ENCODE peak calls at places on chromosomes 13 and 19, in six cellular contexts. R, J, U, L, P and M are unnamed samples.
A peak's percentile ranks its signal among the peaks of the same experiment; 100 is the strongest.

GRCh38 chr13:99124695-99125334 is 75.8 kb upstream of the UBAC2 start:
- DNase-seq in R (peak; percentile 50), J (peak; percentile 9), U (no peak), L (no peak), P (peak; percentile 67), M (no peak)

GRCh38 chr19:46753420-46754155 is 7.3 kb upstream of the STRN4 start:
- DNase-seq in R (peak; percentile 38), J (no peak), U (peak; percentile 85), L (no peak), P (peak; percentile 51), M (no peak)

GRCh38 chr19:33071887-33072286 is 7.2 kb upstream of the RHPN2 start:
- DNase-seq in R (no peak), J (no peak), U (no peak), L (no peak), P (peak; percentile 58), M (no peak)

GRCh38 chr13:100097821-100098220 is 8.9 kb downstream of the PCCA start:
- DNase-seq in R (no peak), J (no peak), U (no peak), L (no peak), P (no peak), M (no peak)

GRCh38 chr19:47005873-47006272 is 13.8 kb upstream of the NPAS1 start:
- DNase-seq in R (no peak), J (no peak), U (no peak), L (no peak), P (peak; percentile 26), M (no peak)

GRCh38 chr13:106163426-106163825 is 372.0 kb downstream of the EFNB2 start:
- DNase-seq in R (no peak), J (no peak), U (no peak), L (no peak), P (peak; percentile 68), M (no peak)

GRCh38 chr13:51739403-51740112 is 64.4 kb downstream of the DHRS12 start:
- DNase-seq in R (no peak), J (no peak), U (no peak), L (no peak), P (no peak), M (no peak)

GRCh38 chr13:73722120-73722519 is 412.1 kb downstream of the KLF12 start:
- DNase-seq in R (no peak), J (no peak), U (no peak), L (no peak), P (peak; percentile 82), M (peak; percentile 30)

GRCh38 chr13:31111136-31111535 is 50.6 kb downstream of the HSPH1 start:
- DNase-seq in R (no peak), J (no peak), U (no peak), L (no peak), P (no peak), M (no peak)

GRCh38 chr19:48509467-48510194 is 2.0 kb downstream of the LMTK3 start:
- DNase-seq in R (no peak), J (no peak), U (no peak), L (no peak), P (no peak), M (no peak)

GRCh38 chr19:1768248-1768647 is 14.9 kb downstream of the ONECUT3 start:
- DNase-seq in R (no peak), J (no peak), U (peak; percentile 27), L (no peak), P (no peak), M (no peak)

GRCh38 chr13:110949628-110950027 is 34.8 kb upstream of the ANKRD10 start:
- DNase-seq in R (no peak), J (no peak), U (no peak), L (no peak), P (no peak), M (no peak)

GRCh38 chr19:49805822-49806612 is 7.1 kb downstream of the FUZ start:
- DNase-seq in R (no peak), J (no peak), U (no peak), L (no peak), P (no peak), M (no peak)

GRCh38 chr19:49808762-49809154 is 4.3 kb downstream of the FUZ start:
- DNase-seq in R (peak; percentile 76), J (no peak), U (peak; percentile 95), L (no peak), P (peak; percentile 79), M (peak; percentile 26)

GRCh38 chr19:49807174-49807830 is 5.8 kb downstream of the FUZ start:
- DNase-seq in R (no peak), J (no peak), U (no peak), L (no peak), P (no peak), M (no peak)

GRCh38 chr19:49807888-49808675 is 5.0 kb downstream of the FUZ start:
- DNase-seq in R (no peak), J (no peak), U (no peak), L (no peak), P (no peak), M (no peak)

GRCh38 chr19:49806613-49806946 is 6.5 kb downstream of the FUZ start:
- DNase-seq in R (no peak), J (no peak), U (no peak), L (no peak), P (no peak), M (no peak)
- H3K4me3 ChIP-seq in R (no peak overlapping the region), J (no peak overlapping the region), U (no peak overlapping the region), L (no peak overlapping the region), P (no peak overlapping the region), M (no peak overlapping the region)

GRCh38 chr19:5995606-5996005 is 17.7 kb upstream of the RANBP3 start:
- DNase-seq in R (no peak), J (no peak), U (no peak), L (no peak), P (no peak), M (no peak)

GRCh38 chr19:5999693-6000092 is 21.8 kb upstream of the RANBP3 start:
- DNase-seq in R (no peak), J (no peak), U (no peak), L (no peak), P (no peak), M (no peak)

GRCh38 chr19:5996598-5997320 is 18.8 kb upstream of the RANBP3 start:
- DNase-seq in R (no peak), J (no peak), U (no peak), L (no peak), P (no peak), M (no peak)

GRCh38 chr19:5996102-5996501 is 18.2 kb upstream of the RANBP3 start:
- DNase-seq in R (no peak), J (no peak), U (no peak), L (no peak), P (no peak), M (no peak)

DNA sequence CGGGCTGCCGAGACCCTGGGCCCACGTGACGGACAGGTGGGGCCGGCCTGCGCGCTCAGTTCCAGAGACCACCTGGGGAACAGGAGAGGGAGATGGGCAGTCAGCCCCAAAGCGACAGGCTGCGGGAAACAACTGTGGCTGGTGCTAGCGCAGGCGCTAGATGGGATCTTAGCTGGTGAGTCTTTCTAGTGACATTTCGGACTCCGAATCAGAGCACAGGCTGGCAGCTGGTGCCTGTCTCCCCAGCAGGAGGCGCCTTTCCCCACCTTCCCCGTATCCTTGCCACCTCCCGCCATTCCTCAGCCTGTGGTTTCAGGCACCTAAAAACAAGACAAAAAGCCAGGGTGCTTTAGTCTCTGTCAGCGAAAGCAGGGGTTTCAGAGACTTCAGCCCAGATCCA is 19.4 kb upstream of the RANBP3 start:
- DNase-seq in R (no peak), J (no peak), U (no peak), L (no peak), P (no peak), M (no peak)
- TF ChIP-seq CTCF in R (no peak), J (no peak), U (no peak), L (no peak), P (peak; percentile 45), M (peak; percentile 24)

GRCh38 chr19:10587022-10587838 is at the start of gene AP1M2:
- DNase-seq in R (no peak), J (no peak), U (peak; percentile 77), L (no peak), P (peak; percentile 37), M (no peak)

GRCh38 chr19:10580979-10581631 is 6.0 kb downstream of the AP1M2 start:
- DNase-seq in R (peak; percentile 59), J (peak; percentile 44), U (peak; percentile 97), L (no peak), P (peak; percentile 98), M (peak; percentile 85)

GRCh38 chr19:10583021-10583776 is 3.9 kb downstream of the AP1M2 start:
- DNase-seq in R (no peak), J (no peak), U (no peak), L (no peak), P (no peak), M (no peak)

GRCh38 chr19:10587839-10588150 is 683 bp upstream of the AP1M2 start:
- DNase-seq in R (no peak), J (no peak), U (no peak), L (no peak), P (no peak), M (no peak)

DNA sequence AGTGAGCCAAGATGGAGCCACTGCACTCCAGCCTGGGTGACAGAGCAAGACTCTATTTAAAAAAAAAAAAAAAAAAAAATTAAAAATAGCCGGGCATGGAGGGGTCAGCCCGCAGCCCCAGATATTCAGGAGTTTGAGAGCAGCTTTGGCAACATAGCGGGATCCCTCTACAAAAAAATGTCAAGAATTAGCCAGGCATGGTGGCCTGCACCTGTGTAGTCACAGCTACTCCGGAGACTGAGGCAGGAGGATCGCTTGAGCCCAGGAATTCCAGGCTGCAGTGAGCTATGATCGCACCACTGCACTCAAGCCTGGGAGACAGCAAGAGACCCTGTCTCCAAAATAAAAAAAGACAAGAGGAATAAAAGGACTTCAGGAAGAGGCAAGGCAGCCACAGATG is 716 bp downstream of the AP1M2 start:
- DNase-seq in R (no peak), J (no peak), U (no peak), L (no peak), P (no peak), M (no peak)
- H3K4me3 ChIP-seq in R (no peak overlapping the region), J (no peak overlapping the region), U (peak overlapping the region; percentile 48), L (no peak overlapping the region), P (peak overlapping the region; percentile 82), M (no peak overlapping the region)

DNA sequence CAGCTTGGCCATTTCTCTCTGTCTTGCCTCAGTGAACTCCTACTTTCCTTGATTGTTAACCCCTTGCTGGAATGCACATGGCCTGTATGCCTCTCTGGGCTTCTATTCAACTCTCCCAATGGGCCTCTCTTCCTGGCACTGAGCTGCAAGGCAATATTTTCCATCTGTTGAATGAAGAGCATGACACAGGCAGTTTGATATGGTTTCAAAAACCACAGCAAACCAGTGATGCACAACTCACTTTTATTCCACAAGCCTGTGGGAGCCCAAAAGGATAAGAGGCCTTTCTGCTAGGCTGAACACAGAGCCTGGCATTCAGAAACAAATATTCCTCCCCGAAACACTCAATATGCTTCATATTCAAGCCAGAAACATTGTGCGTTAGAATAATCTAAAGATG is 443.0 kb upstream of the SPRY2 start:
- DNase-seq in R (no peak), J (no peak), U (no peak), L (no peak), P (no peak), M (no peak)
- TF ChIP-seq CTCF in R (no peak), J (no peak), U (no peak), L (no peak), P (no peak), M (no peak)

GRCh38 chr19:4642625-4643024 is 3.3 kb downstream of the TNFAIP8L1 start:
- DNase-seq in R (no peak), J (no peak), U (no peak), L (no peak), P (no peak), M (no peak)
- H3K4me3 ChIP-seq in R (no peak overlapping the region), J (no peak overlapping the region), U (no peak overlapping the region), L (no peak overlapping the region), P (no peak overlapping the region), M (no peak overlapping the region)